ENCODE peak calls at places on chromosomes 3 and 15, in five cellular contexts. N is K562, Q is HCT116, K is NT2/D1, L is H1. C is an unnamed sample.

GRCh38 chr15:52100807-52101206 is 11.8 kb downstream of the BCL2L10 start:
- DNase-seq in N (no peak), Q (peak), L (no peak), K (no peak), C (no peak)

GRCh38 chr3:136498919-136499447 is 248.8 kb downstream of the PCCB start:
- DNase-seq in L (no peak), N (no peak), K (no peak), Q (no peak), C (no peak)

GRCh38 chr3:113847664-113848461 is 9.3 kb downstream of the GRAMD1C start:
- DNase-seq in K (no peak), L (no peak), Q (no peak), N (no peak), C (no peak)

GRCh38 chr3:33750216-33750558 is 32.1 kb upstream of the CLASP2 start:
- DNase-seq in L (no peak), K (no peak), Q (no peak), N (no peak), C (no peak)

GRCh38 chr15:65862682-65863081 is 6.6 kb upstream of the RAB11A start:
- DNase-seq in N (peak), Q (peak), K (peak), L (peak), C (peak)

GRCh38 chr15:47961401-47962090 is 159.2 kb upstream of the SLC24A5 start:
- DNase-seq in Q (no peak), N (no peak), L (no peak), K (no peak), C (no peak)

GRCh38 chr3:185820973-185821758 is 3.7 kb downstream of the IGF2BP2 start:
- DNase-seq in L (no peak), K (no peak), N (no peak), Q (no peak), C (peak)

GRCh38 chr3:172038823-172039222 is 555 bp upstream of the FNDC3B start:
- DNase-seq in K (no peak), L (no peak), N (no peak), Q (no peak), C (no peak)

GRCh38 chr3:161251716-161252115 is 30.6 kb downstream of the NMD3 start:
- DNase-seq in Q (no peak), N (no peak), K (no peak), L (no peak), C (no peak)

GRCh38 chr3:12400795-12401194 is 83.5 kb upstream of the TSEN2 start:
- DNase-seq in K (no peak), L (no peak), N (no peak), Q (peak), C (no peak)

GRCh38 chr3:131033480-131034080 is 6.9 kb downstream of the NEK11 start:
- DNase-seq in N (peak), K (peak), Q (peak), L (no peak), C (peak)

GRCh38 chr15:89129123-89129815 is 41.0 kb downstream of the ABHD2 start:
- DNase-seq in N (peak), Q (no peak), L (peak), K (peak), C (peak)

GRCh38 chr3:165852150-165852549 is 14.9 kb upstream of the BCHE start:
- DNase-seq in Q (no peak), L (no peak), N (no peak), K (no peak), C (no peak)
- TF ChIP-seq YY1 in Q (no peak), L (no peak), N (no peak), K (no peak), C (no peak)

GRCh38 chr15:39320886-39321285 is 260.0 kb upstream of the THBS1 start:
- DNase-seq in K (no peak), Q (no peak), L (no peak), N (no peak), C (no peak)

GRCh38 chr15:39320355-39320754 is 260.5 kb upstream of the THBS1 start:
- DNase-seq in K (no peak), N (no peak), L (no peak), Q (no peak), C (no peak)

GRCh38 chr15:39323157-39323556 is 257.7 kb upstream of the THBS1 start:
- DNase-seq in N (no peak), L (no peak), Q (no peak), K (no peak), C (no peak)

GRCh38 chr15:39323706-39324105 is 257.2 kb upstream of the THBS1 start:
- DNase-seq in K (no peak), N (no peak), L (no peak), Q (no peak), C (no peak)

GRCh38 chr15:39321977-39322376 is 258.9 kb upstream of the THBS1 start:
- DNase-seq in K (no peak), L (no peak), Q (no peak), N (no peak), C (no peak)
- TF ChIP-seq YY1 in K (no peak), L (no peak), Q (no peak), N (no peak), C (no peak)

GRCh38 chr15:71115567-71116351 is 488 bp downstream of the THSD4 start:
- DNase-seq in L (peak), N (no peak), Q (no peak), K (no peak), C (peak)
- TF ChIP-seq YY1 in L (no peak), N (no peak), Q (no peak), K (no peak), C (no peak)

GRCh38 chr3:9976736-9977709 is 9.6 kb downstream of the EMC3 start:
- DNase-seq in N (peak), Q (peak), K (no peak), L (no peak), C (no peak)
- TF ChIP-seq YY1 in N (no peak), Q (no peak), K (no peak), L (no peak), C (no peak)

GRCh38 chr3:59131016-59131771 is 81.4 kb upstream of the CFAP20DC start:
- DNase-seq in Q (no peak), L (no peak), N (no peak), K (no peak), C (peak)

GRCh38 chr3:59121346-59122144 is 71.7 kb upstream of the CFAP20DC start:
- DNase-seq in K (no peak), N (no peak), Q (no peak), L (no peak), C (no peak)

GRCh38 chr3:59126436-59126835 is 76.6 kb upstream of the CFAP20DC start:
- DNase-seq in Q (no peak), L (no peak), K (no peak), N (no peak), C (no peak)

GRCh38 chr3:59128685-59129084 is 78.9 kb upstream of the CFAP20DC start:
- DNase-seq in N (no peak), K (peak), L (peak), Q (no peak), C (no peak)

GRCh38 chr3:59127071-59127470 is 77.2 kb upstream of the CFAP20DC start:
- DNase-seq in K (no peak), N (no peak), Q (no peak), L (no peak), C (peak)
- TF ChIP-seq YY1 in K (no peak), N (no peak), Q (no peak), L (no peak), C (no peak)

GRCh38 chr3:66378256-66378655 is 122.6 kb downstream of the LRIG1 start:
- DNase-seq in L (no peak), Q (peak), N (peak), K (peak), C (peak)
- TF ChIP-seq YY1 in L (no peak), Q (no peak), N (no peak), K (no peak), C (no peak)

DNA sequence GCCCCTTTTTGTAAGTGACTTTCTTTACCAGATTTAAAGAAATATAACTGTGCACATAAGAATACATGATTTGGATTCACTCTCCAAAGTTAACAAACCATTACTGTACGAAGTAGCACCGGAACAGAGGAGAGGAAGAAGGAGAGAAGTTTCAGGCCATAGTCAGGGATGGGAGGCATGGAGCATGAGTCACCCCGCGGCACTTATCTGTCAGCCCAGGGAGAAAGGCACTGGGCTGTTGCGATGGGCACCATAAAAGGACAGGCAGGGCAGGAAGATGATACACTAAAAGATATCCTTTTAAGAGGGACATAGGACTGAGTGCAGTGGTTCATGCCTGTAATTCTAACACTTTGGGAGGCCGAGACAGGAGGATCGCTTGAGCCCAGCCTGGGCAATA is 37.0 kb downstream of the TTC23 start:
- DNase-seq in K (no peak), N (no peak), L (no peak), Q (no peak), C (no peak)
- TF ChIP-seq YY1 in K (no peak), N (no peak), L (no peak), Q (no peak), C (no peak)

C was measured in SK-N-SH.